ENCODE peak calls at places on chromosomes 11 and 22, in five cellular contexts. Y, D, S, H and U are unnamed samples.
A peak's percentile ranks its signal among the peaks of the same experiment; 100 is the strongest.

GRCh38 chr22:18998998-18999397 is 62.9 kb upstream of the PRODH start:
- DNase-seq in D (no peak), Y (no peak), H (no peak), S (no peak), U (no peak)

GRCh38 chr11:86068138-86068861 is 584 bp downstream of the PICALM start:
- DNase-seq in D (peak; percentile 60), Y (peak; percentile 6), H (no peak), S (no peak), U (no peak)

GRCh38 chr11:32821917-32822560 is 7.7 kb upstream of the PRRG4 start:
- DNase-seq in S (no peak), Y (no peak), H (no peak), D (no peak), U (no peak)

GRCh38 chr22:19929586-19930302 is 11.8 kb upstream of the COMT start:
- DNase-seq in H (no peak), S (no peak), D (no peak), Y (no peak), U (no peak)

GRCh38 chr22:48921411-48921903 is 906.2 kb downstream of the BRD1 start:
- DNase-seq in Y (no peak), S (no peak), D (no peak), H (no peak), U (no peak)

GRCh38 chr22:32044913-32045312 is 1.9 kb downstream of the SLC5A1 start:
- DNase-seq in H (no peak), S (no peak), D (no peak), Y (peak; percentile 30), U (no peak)

GRCh38 chr22:20430641-20431519 is 6.7 kb downstream of the SCARF2 start:
- DNase-seq in H (no peak), D (peak; percentile 79), S (peak; percentile 45), Y (peak; percentile 63), U (peak; percentile 78)

GRCh38 chr11:47391077-47391583 is 12.8 kb upstream of the SPI1 start:
- DNase-seq in S (no peak), Y (no peak), D (peak; percentile 80), H (no peak), U (no peak)

GRCh38 chr11:64649304-64649703 is 58.3 kb downstream of the SLC22A12 start:
- DNase-seq in H (no peak), Y (peak; percentile 30), D (no peak), S (peak; percentile 7), U (no peak)

GRCh38 chr11:60905551-60906113 is 753 bp downstream of the PRPF19 start:
- DNase-seq in S (peak; percentile 33), Y (peak; percentile 86), H (no peak), D (no peak), U (no peak)

GRCh38 chr11:14267861-14268635 is 90.9 kb downstream of the RRAS2 start:
- DNase-seq in D (no peak), H (no peak), S (peak; percentile 40), Y (no peak), U (no peak)

GRCh38 chr22:40720538-40721256 is 41.4 kb downstream of the MCHR1 start:
- DNase-seq in D (no peak), H (no peak), Y (no peak), S (peak; percentile 42), U (no peak)

GRCh38 chr11:2555891-2556290 is 111.1 kb downstream of the KCNQ1 start:
- DNase-seq in H (no peak), D (peak; percentile 16), S (no peak), Y (no peak), U (no peak)

GRCh38 chr11:122656073-122656630 is 630 bp downstream of the UBASH3B start:
- DNase-seq in Y (peak; percentile 65), S (peak; percentile 60), D (peak; percentile 81), H (no peak), U (peak; percentile 67)

GRCh38 chr11:44518968-44519550 is 46.4 kb upstream of the CD82 start:
- DNase-seq in S (no peak), Y (no peak), D (no peak), H (no peak), U (no peak)

GRCh38 chr22:45268167-45268957 is 16.4 kb upstream of the UPK3A start:
- DNase-seq in S (no peak), D (peak; percentile 61), H (no peak), Y (no peak), U (peak; percentile 30)

GRCh38 chr11:57320067-57320718 is 4.6 kb downstream of the TNKS1BP1 start:
- DNase-seq in H (no peak), D (peak; percentile 53), Y (no peak), S (no peak), U (no peak)

GRCh38 chr11:57321388-57321995 is 3.3 kb downstream of the TNKS1BP1 start:
- DNase-seq in Y (no peak), S (no peak), D (peak; percentile 51), H (no peak), U (no peak)

GRCh38 chr11:57322881-57323467 is 1.8 kb downstream of the TNKS1BP1 start:
- DNase-seq in S (no peak), Y (peak; percentile 21), H (no peak), D (no peak), U (peak; percentile 36)

GRCh38 chr11:57321996-57322880 is 2.5 kb downstream of the TNKS1BP1 start:
- DNase-seq in S (peak; percentile 99), H (no peak), Y (peak; percentile 93), D (peak; percentile 91), U (peak; percentile 94)

DNA sequence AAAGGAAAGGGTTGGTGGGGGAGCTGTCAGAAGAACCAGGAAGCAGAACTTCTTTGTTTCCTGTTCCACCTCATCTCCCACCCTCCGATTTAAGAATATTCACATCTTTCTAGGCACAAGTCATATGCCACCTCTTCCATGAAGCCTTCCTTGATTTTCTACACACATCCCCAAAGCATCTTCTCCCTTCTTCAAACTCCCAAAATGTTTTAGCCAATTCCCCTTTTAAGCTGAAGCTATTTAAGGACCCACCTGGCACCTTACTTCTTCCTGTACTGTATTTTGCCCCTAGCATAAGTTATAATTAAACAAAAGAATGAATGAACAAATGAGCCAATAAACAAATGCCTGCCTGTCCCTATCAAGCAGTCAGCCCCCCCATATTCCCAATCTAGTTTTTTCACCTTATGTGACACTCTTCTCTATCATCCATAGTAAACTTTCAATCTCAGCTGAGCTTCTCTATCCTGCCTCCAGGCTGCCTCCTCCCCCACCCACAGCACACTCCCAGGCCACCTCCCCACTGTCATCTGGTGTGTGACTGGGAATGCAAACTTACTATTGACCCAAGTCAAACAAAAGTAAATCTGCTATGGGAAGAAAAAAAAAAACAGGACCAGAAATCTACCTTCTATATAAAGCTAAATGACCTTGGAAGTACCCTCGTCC is 3.9 kb downstream of the TNKS1BP1 start:
- DNase-seq in D (peak; percentile 47), S (no peak), H (no peak), Y (peak; percentile 23), U (peak; percentile 48)
- H3K4me1 ChIP-seq in D (peaks cover 75% of the 10 kb centered on the region), S (peaks cover 49% of the 10 kb centered on the region), H (peaks cover 13% of the 10 kb centered on the region), Y (peaks cover 40% of the 10 kb centered on the region), U (peaks cover 66% of the 10 kb centered on the region)

DNA sequence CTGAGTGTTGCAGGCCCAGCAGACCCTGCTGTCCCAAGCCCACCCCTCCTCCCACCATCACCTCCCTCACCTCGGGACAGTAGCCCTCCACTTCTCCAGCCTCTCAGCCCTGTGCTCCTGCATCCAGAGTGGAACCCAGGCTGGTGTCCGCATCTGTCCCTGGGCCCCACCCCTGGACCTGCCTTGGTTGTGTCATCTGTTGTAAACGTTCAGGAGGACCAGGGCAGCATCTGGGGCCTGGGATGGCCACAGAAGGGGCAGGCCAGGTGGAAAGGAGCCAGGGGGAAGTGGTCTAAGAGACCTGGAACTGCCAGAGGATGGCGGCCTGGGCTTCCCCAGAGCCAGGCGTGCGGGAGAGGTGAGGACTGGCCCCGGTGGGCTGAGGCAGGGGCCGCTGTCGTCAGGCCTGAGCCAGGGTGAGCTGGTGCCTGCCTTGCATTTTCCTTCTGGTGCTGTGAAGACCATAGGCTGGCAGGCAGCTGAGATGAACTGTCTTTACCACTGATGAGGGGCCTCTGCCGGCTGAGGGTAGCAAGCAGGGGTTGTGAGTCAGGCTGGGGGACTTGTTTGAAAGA is 26.1 kb upstream of the MGAT3 start:
- DNase-seq in S (no peak), D (no peak), Y (no peak), H (no peak), U (peak; percentile 12)
- H3K4me1 ChIP-seq in S (peaks cover 10% of the 10 kb centered on the region), D (peaks cover 24% of the 10 kb centered on the region), Y (no peaks in the 10 kb centered on the region), H (no peaks in the 10 kb centered on the region), U (peaks cover 34% of the 10 kb centered on the region)

DNA sequence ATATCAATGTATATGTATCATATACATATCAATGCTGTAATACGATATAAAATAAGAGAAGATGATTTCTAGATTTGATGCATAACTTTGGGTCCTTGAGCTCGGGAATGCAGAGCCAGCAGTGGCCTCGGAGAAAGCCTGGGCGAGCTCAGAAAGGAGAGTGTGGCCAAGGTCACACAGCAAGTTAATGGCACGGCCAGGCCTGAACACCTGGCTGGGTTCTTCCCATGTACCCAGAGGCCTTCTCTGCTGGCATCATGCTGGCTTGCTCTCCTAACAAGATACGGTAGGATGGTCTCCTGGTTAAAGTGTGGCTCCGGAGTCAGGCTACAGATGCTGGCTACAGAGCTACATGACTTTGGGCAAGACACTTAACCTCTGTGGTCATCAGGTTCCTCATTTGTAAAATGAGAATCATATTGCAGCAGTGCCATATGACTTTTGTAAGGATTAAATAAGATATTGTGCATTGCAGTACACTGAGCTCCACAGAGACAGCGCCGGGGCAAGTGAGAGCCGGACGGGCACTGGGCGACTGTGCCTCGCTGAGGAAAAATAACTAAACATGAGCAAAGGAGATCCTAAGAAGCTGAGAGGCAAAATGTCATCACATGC is 29.9 kb downstream of the TPST2 start:
- DNase-seq in H (no peak), S (no peak), Y (no peak), D (no peak), U (peak; percentile 61)
- H3K4me1 ChIP-seq in H (no peaks in the 10 kb centered on the region), S (peaks cover 2% of the 10 kb centered on the region), Y (no peaks in the 10 kb centered on the region), D (peaks cover 21% of the 10 kb centered on the region), U (peaks cover 46% of the 10 kb centered on the region)

DNA sequence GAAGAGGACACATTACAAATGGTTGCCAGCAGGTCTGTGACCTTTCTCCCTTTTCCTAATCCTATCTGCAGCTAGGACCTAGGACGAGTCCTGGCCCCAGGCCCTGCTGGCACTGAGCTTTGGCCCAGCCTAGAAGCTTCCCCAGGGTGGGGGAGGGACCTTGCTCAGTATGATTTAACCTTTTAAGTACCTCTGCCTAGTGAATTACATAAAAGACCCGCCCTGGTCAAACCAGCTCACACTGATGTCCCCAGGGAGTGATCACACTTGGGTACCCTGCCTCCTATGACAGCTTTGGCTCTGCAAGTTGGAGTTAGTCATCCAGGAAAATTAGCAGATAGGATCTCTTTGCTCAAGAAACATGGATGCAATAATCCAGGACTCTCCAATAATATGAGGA is 21.9 kb downstream of the ASCC2 start:
- DNase-seq in H (no peak), D (peak; percentile 81), Y (no peak), S (peak; percentile 28), U (peak; percentile 84)
- H3K4me1 ChIP-seq in H (peaks cover 4% of the 10 kb centered on the region), D (peaks cover 32% of the 10 kb centered on the region), Y (peaks cover 32% of the 10 kb centered on the region), S (no peaks in the 10 kb centered on the region), U (peaks cover 32% of the 10 kb centered on the region)

DNA sequence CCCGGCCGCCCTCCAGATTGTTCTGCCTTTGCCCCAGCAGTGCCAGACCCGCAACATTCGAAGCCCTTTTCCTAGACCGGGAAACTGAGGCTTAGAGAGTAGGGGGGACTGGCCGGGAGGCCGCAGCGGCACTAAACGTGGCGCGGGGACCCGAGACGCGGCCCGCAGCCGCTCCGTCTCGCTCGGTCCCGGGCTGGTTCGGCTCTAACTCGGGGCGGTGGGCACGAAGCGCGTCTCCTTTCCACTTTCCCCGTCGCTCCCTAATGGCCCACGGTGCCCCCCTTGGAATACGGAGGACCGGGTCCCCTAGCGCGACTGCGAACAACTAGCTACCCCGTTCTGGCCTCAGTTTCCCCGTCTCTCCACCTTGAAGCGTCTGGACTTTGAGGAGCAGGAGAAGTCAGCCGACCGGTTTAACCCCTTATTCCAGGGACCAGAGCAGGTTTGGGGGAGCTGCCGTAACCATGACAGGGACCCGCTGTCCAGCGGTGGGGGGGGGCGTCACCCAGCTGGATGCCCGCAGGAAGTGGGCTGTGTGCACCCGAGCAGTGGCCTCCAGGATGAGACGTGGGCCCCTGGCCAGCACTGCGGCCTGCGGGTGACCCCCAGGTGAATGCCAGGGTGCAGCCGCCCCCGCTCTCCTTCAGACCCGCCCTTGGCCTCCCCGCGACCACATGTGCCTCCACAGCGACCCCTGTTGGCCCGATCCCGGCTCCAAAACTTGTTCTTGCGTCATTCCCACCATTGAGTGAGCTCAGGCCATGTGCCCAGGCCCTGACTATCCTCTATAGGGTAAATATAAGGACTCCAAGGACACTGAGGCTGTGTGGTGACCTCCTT is 1.1 kb downstream of the CDC42EP1 start:
- DNase-seq in D (peak; percentile 92), S (peak; percentile 89), Y (peak; percentile 84), H (no peak), U (peak; percentile 92)
- H3K4me1 ChIP-seq in D (peaks cover 75% of the 10 kb centered on the region), S (peaks cover 27% of the 10 kb centered on the region), Y (peaks cover 40% of the 10 kb centered on the region), H (peaks cover 3% of the 10 kb centered on the region), U (peaks cover 30% of the 10 kb centered on the region)